ENCODE peak calls at places on chromosomes 13 and 19, in five cellular contexts. P, D, A, R and Z are unnamed samples.

GRCh38 chr13:49551245-49551644 is 34.1 kb downstream of the RCBTB1 start:
- DNase-seq in D (no peak), R (no peak), A (no peak), P (no peak), Z (no peak)

GRCh38 chr13:101795025-101795424 is 342.6 kb downstream of the ITGBL1 start:
- DNase-seq in A (no peak), P (no peak), R (no peak), D (no peak), Z (no peak)

GRCh38 chr19:13764821-13765394 is 586 bp downstream of the MRI1 start:
- DNase-seq in D (peak), A (no peak), P (peak), R (peak), Z (no peak)

GRCh38 chr13:24361852-24362366 is 52.5 kb downstream of the C1QTNF9 start:
- DNase-seq in P (no peak), A (no peak), D (no peak), R (no peak), Z (no peak)

GRCh38 chr13:50843256-50844043 is at the start of gene DLEU7:
- DNase-seq in D (no peak), P (no peak), A (no peak), R (no peak), Z (no peak)

GRCh38 chr13:31891472-31891871 is 140.1 kb upstream of the FRY start:
- DNase-seq in A (no peak), R (no peak), P (no peak), D (no peak), Z (no peak)

GRCh38 chr19:3792114-3792513 is 5.9 kb upstream of the MATK start:
- DNase-seq in P (no peak), R (no peak), A (no peak), D (no peak), Z (no peak)

GRCh38 chr19:38657633-38658222 is 10.3 kb downstream of the ACTN4 start:
- DNase-seq in A (no peak), P (no peak), D (no peak), R (no peak), Z (no peak)

GRCh38 chr13:42055500-42056085 is 7.1 kb downstream of the DGKH start:
- DNase-seq in P (no peak), R (no peak), A (no peak), D (no peak), Z (no peak)

GRCh38 chr19:7152568-7152967 is 83.1 kb downstream of the ZNF557 start:
- DNase-seq in R (no peak), A (no peak), D (peak), P (no peak), Z (no peak)

GRCh38 chr19:16795042-16795441 is 34.2 kb upstream of the SIN3B start:
- DNase-seq in D (no peak), A (no peak), R (no peak), P (no peak), Z (no peak)

GRCh38 chr19:18417250-18418033 is 1.8 kb upstream of the SSBP4 start:
- DNase-seq in D (no peak), A (peak), R (peak), P (peak), Z (peak)

GRCh38 chr13:41352935-41353801 is 42.1 kb downstream of the NAA16 start:
- DNase-seq in R (no peak), P (peak), A (no peak), D (peak), Z (peak)

GRCh38 chr19:10543420-10544241 is at the start of gene ATG4D:
- DNase-seq in R (peak), P (peak), D (peak), A (peak), Z (peak)

GRCh38 chr19:43505941-43506340 is 1.4 kb upstream of the PHLDB3 start:
- DNase-seq in R (no peak), D (no peak), P (no peak), A (no peak), Z (no peak)

GRCh38 chr19:8423821-8424223 is 10.7 kb downstream of the MARCHF2 start:
- DNase-seq in R (peak), D (no peak), P (peak), A (peak), Z (peak)

GRCh38 chr13:43908156-43909126 is 28.7 kb downstream of the LACC1 start:
- DNase-seq in A (peak), R (no peak), D (peak), P (peak), Z (peak)